ENCODE peak calls at places on chromosome 17, in ten cellular contexts. W, K, B, C, X, O, V, E, I and J are unnamed samples.
A peak's percentile ranks its signal among the peaks of the same experiment; 100 is the strongest.

GRCh38 chr17:15087946-15088345 is 177.2 kb downstream of the PMP22 start:
- DNase-seq in W (no peak), K (no peak), B (no peak), C (no peak), X (no peak), O (no peak), V (no peak), E (no peak), I (no peak), J (no peak)

GRCh38 chr17:56150631-56151030 is 2.6 kb upstream of the ANKFN1 start:
- DNase-seq in W (no peak), K (no peak), B (no peak), C (no peak), X (no peak), O (no peak), V (no peak), E (no peak), I (no peak), J (no peak)

GRCh38 chr17:55285340-55286301 is 20.9 kb downstream of the HLF start:
- DNase-seq in W (no peak), K (peak; percentile 100), B (peak; percentile 89), C (peak; percentile 90), X (no peak), O (no peak), V (peak; percentile 89), E (peak; percentile 99), I (peak; percentile 79), J (peak; percentile 97)

GRCh38 chr17:492015-492399 is 139.4 kb upstream of the RPH3AL start:
- DNase-seq in W (no peak), K (no peak), B (no peak), C (no peak), X (no peak), O (no peak), V (no peak), E (no peak), I (no peak), J (no peak)

GRCh38 chr17:71546369-71546864 is 574.4 kb upstream of the SOX9 start:
- DNase-seq in W (no peak), K (no peak), B (no peak), C (no peak), X (no peak), O (no peak), V (no peak), E (no peak), I (no peak), J (no peak)

GRCh38 chr17:58329035-58329807 is 626 bp upstream of the TSPOAP1 start:
- DNase-seq in W (peak; percentile 58), K (no peak), B (peak; percentile 73), C (peak; percentile 37), X (no peak), O (no peak), V (no peak), E (no peak), I (peak; percentile 55), J (no peak)

GRCh38 chr17:51298508-51299371 is 38.4 kb downstream of the UTP18 start:
- DNase-seq in W (no peak), K (no peak), B (no peak), C (no peak), X (no peak), O (no peak), V (no peak), E (no peak), I (no peak), J (no peak)

GRCh38 chr17:28174352-28175046 is 132.0 kb downstream of the NLK start:
- DNase-seq in W (no peak), K (no peak), B (no peak), C (no peak), X (no peak), O (peak; percentile 13), V (no peak), E (no peak), I (no peak), J (no peak)

GRCh38 chr17:59754547-59754946 is 47.1 kb downstream of the VMP1 start:
- DNase-seq in W (no peak), K (no peak), B (no peak), C (no peak), X (no peak), O (no peak), V (no peak), E (no peak), I (no peak), J (no peak)

GRCh38 chr17:28527859-28528258 is 21.7 kb downstream of the FOXN1 start:
- DNase-seq in W (no peak), K (no peak), B (no peak), C (peak; percentile 90), X (no peak), O (no peak), V (no peak), E (no peak), I (no peak), J (peak; percentile 53)

GRCh38 chr17:51147641-51148040 is 5.7 kb upstream of the NME1 start:
- DNase-seq in W (no peak), K (no peak), B (no peak), C (no peak), X (no peak), O (no peak), V (no peak), E (no peak), I (no peak), J (no peak)

GRCh38 chr17:51813784-51814174 is 344.7 kb downstream of the CA10 start:
- DNase-seq in W (no peak), K (no peak), B (no peak), C (no peak), X (no peak), O (no peak), V (no peak), E (no peak), I (no peak), J (no peak)

GRCh38 chr17:82888583-82889495 is 49.0 kb upstream of the ZNF750 start:
- DNase-seq in W (no peak), K (no peak), B (peak; percentile 93), C (peak; percentile 92), X (no peak), O (no peak), V (no peak), E (no peak), I (no peak), J (no peak)

GRCh38 chr17:67970783-67971182 is 25.5 kb downstream of the C17orf58 start:
- DNase-seq in W (no peak), K (no peak), B (no peak), C (no peak), X (no peak), O (no peak), V (no peak), E (no peak), I (no peak), J (no peak)

GRCh38 chr17:27285501-27285900 is 8.4 kb upstream of the WSB1 start:
- DNase-seq in W (no peak), K (no peak), B (no peak), C (no peak), X (no peak), O (no peak), V (no peak), E (no peak), I (no peak), J (no peak)

GRCh38 chr17:73093286-73093685 is 798 bp upstream of the SLC39A11 start:
- DNase-seq in W (no peak), K (no peak), B (no peak), C (no peak), X (no peak), O (no peak), V (no peak), E (peak; percentile 23), I (no peak), J (peak; percentile 70)

GRCh38 chr17:73091410-73091769 is 1.1 kb downstream of the SLC39A11 start:
- DNase-seq in W (no peak), K (no peak), B (no peak), C (no peak), X (no peak), O (no peak), V (no peak), E (no peak), I (no peak), J (no peak)

GRCh38 chr17:73090396-73091202 is 1.9 kb downstream of the SLC39A11 start:
- DNase-seq in W (no peak), K (no peak), B (no peak), C (no peak), X (no peak), O (no peak), V (no peak), E (no peak), I (no peak), J (peak; percentile 39)

GRCh38 chr17:73091770-73092517 is 544 bp downstream of the SLC39A11 start:
- DNase-seq in W (no peak), K (no peak), B (peak; percentile 59), C (peak; percentile 33), X (no peak), O (no peak), V (no peak), E (peak; percentile 35), I (peak; percentile 67), J (no peak)

GRCh38 chr17:73092518-73093135 is at the start of gene SLC39A11:
- DNase-seq in W (peak; percentile 88), K (peak; percentile 96), B (peak; percentile 94), C (peak; percentile 93), X (peak; percentile 64), O (peak; percentile 87), V (peak; percentile 81), E (peak; percentile 89), I (peak; percentile 94), J (peak; percentile 91)
- TF ChIP-seq POLR2A in W (peak; percentile 87), K (no peak), B (peak; percentile 44), C (no peak), X (no peak), O (peak; percentile 87), V (peak; percentile 19), E (no peak), I (no peak), J (no peak)

GRCh38 chr17:18257747-18258355 is 687 bp downstream of the FLII start:
- DNase-seq in W (peak; percentile 59), K (peak; percentile 88), B (peak; percentile 83), C (peak; percentile 75), X (no peak), O (peak; percentile 69), V (peak; percentile 53), E (peak; percentile 68), I (peak; percentile 84), J (peak; percentile 66)
- TF ChIP-seq POLR2A in W (peak; percentile 15), K (peak; percentile 16), B (no peak), C (no peak), X (no peak), O (no peak), V (no peak), E (no peak), I (peak; percentile 29), J (no peak)

DNA sequence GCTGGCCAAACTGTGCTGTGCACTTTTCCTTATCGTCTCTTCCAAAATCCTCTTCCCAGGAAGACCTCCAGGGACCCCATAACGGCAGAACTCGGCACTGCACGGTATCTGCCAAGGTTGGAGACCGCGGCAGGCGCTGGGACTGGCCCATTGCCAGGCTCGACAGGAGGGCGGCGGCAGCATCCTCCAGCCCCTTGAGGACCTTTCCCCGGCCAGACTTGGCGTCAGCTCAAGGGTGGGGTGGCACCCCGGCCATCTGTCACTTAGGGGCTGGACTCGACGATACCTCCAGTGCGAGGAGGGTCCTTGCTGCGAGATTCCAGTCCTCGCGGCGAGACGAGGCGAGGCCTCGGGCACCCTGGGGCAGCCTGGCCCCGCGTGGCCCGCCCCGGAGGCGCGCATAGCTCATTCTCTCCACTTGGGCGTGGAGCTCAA is 777 bp downstream of the ACLY start:
- DNase-seq in W (no peak), K (peak; percentile 85), B (peak; percentile 80), C (peak; percentile 64), X (no peak), O (no peak), V (peak; percentile 33), E (peak; percentile 79), I (no peak), J (peak; percentile 28)
- TF ChIP-seq POLR2A in W (no peak), K (no peak), B (no peak), C (no peak), X (no peak), O (no peak), V (no peak), E (no peak), I (no peak), J (no peak)

GRCh38 chr17:2337811-2338657 is 733 bp downstream of the SGSM2 start:
- DNase-seq in W (peak; percentile 72), K (peak; percentile 83), B (peak; percentile 66), C (peak; percentile 79), X (no peak), O (peak; percentile 64), V (no peak), E (peak; percentile 72), I (peak; percentile 83), J (no peak)
- TF ChIP-seq POLR2A in W (no peak), K (no peak), B (peak; percentile 32), C (no peak), X (no peak), O (no peak), V (peak; percentile 29), E (no peak), I (peak; percentile 28), J (no peak)